ENCODE peak calls at places on chromosome 6, in four cellular contexts. S is A549; C is MM.1S; G is CD8-positive, alpha-beta T cell. M is an unnamed sample.

GRCh38 chr6:43717822-43718221 is 30.2 kb upstream of the MRPS18A start:
- DNase-seq in S (no peak), C (no peak), G (no peak), M (no peak)

GRCh38 chr6:41056768-41057490 is 3.9 kb downstream of the APOBEC2 start:
- DNase-seq in S (no peak), C (no peak), G (no peak), M (no peak)

GRCh38 chr6:52045033-52045432 is 42.4 kb downstream of the PKHD1 start:
- DNase-seq in S (no peak), C (no peak), G (no peak), M (no peak)

GRCh38 chr6:53811082-53811481 is 16.3 kb downstream of the LRRC1 start:
- DNase-seq in S (no peak), C (peak; percentile 97), G (no peak), M (peak; percentile 10)

GRCh38 chr6:158808442-158808833 is 10.7 kb downstream of the EZR start:
- DNase-seq in S (no peak), C (no peak), G (no peak), M (no peak)

GRCh38 chr6:33818293-33818692 is 14.5 kb upstream of the MLN start:
- DNase-seq in S (no peak), C (no peak), G (no peak), M (no peak)

GRCh38 chr6:32973144-32973854 is 4.9 kb downstream of the BRD2 start:
- DNase-seq in S (no peak), C (peak; percentile 49), G (no peak), M (no peak)

GRCh38 chr6:152399409-152399808 is 237.8 kb downstream of the SYNE1 start:
- DNase-seq in S (no peak), C (no peak), G (no peak), M (no peak)

GRCh38 chr6:128655978-128656498 is 135.6 kb upstream of the PTPRK start:
- DNase-seq in S (peak; percentile 25), C (no peak), G (no peak), M (peak; percentile 65)

GRCh38 chr6:111478749-111479148 is 4.3 kb downstream of the REV3L start:
- DNase-seq in S (no peak), C (peak; percentile 65), G (no peak), M (peak; percentile 33)

GRCh38 chr6:19368511-19368910 is 468.7 kb upstream of the ID4 start:
- DNase-seq in S (no peak), C (no peak), G (no peak), M (no peak)

GRCh38 chr6:138250513-138251247 is 32.4 kb upstream of the PBOV1 start:
- DNase-seq in S (no peak), C (no peak), G (no peak), M (no peak)

GRCh38 chr6:56193846-56194245 is 53.5 kb downstream of the COL21A1 start:
- DNase-seq in S (no peak), C (no peak), G (no peak), M (no peak)

GRCh38 chr6:56897789-56898509 is 57.0 kb upstream of the BEND6 start:
- DNase-seq in S (no peak), C (no peak), G (no peak), M (no peak)

GRCh38 chr6:117371492-117371891 is 54.2 kb downstream of the ROS1 start:
- DNase-seq in S (no peak), C (no peak), G (no peak), M (no peak)

GRCh38 chr6:158629376-158630221 is 14.9 kb downstream of the DYNLT1 start:
- DNase-seq in S (no peak), C (no peak), G (peak; percentile 59), M (no peak)

GRCh38 chr6:4516206-4516605 is 260.0 kb upstream of the CDYL start:
- DNase-seq in S (no peak), C (no peak), G (no peak), M (no peak)

GRCh38 chr6:30682181-30683117 is 4.0 kb downstream of the PPP1R18 start:
- DNase-seq in S (peak; percentile 41), C (peak; percentile 92), G (peak; percentile 94), M (peak; percentile 91)

GRCh38 chr6:41177695-41178094 is 14.8 kb upstream of the TREM2 start:
- DNase-seq in S (no peak), C (no peak), G (no peak), M (no peak)

GRCh38 chr6:17865798-17866725 is 121.4 kb downstream of the KIF13A start:
- DNase-seq in S (peak; percentile 57), C (no peak), G (no peak), M (no peak)

GRCh38 chr6:136822051-136822378 is 377 bp upstream of the PEX7 start:
- DNase-seq in S (peak; percentile 3), C (no peak), G (no peak), M (peak; percentile 8)

GRCh38 chr6:27575594-27576361 is 102.9 kb upstream of the ZNF184 start:
- DNase-seq in S (no peak), C (no peak), G (no peak), M (peak; percentile 20)

GRCh38 chr6:157621401-157621800 is 201.6 kb upstream of the SNX9 start:
- DNase-seq in S (no peak), C (no peak), G (no peak), M (no peak)

GRCh38 chr6:106608080-106608668 is 21.1 kb downstream of the RTN4IP1 start:
- DNase-seq in S (peak; percentile 15), C (peak; percentile 72), G (no peak), M (peak; percentile 36)

GRCh38 chr6:31114540-31114876 is at the start of gene PSORS1C1:
- DNase-seq in S (peak; percentile 73), C (no peak), G (no peak), M (no peak)

GRCh38 chr6:2739335-2739734 is 11.4 kb downstream of the MYLK4 start:
- DNase-seq in S (no peak), C (no peak), G (no peak), M (no peak)

GRCh38 chr6:108302371-108302770 is 7.5 kb downstream of the AFG1L start:
- DNase-seq in S (no peak), C (no peak), G (no peak), M (no peak)

GRCh38 chr6:117496383-117496990 is 14.0 kb downstream of the DCBLD1 start:
- DNase-seq in S (no peak), C (peak; percentile 34), G (no peak), M (no peak)

GRCh38 chr6:11618533-11618932 is 81.0 kb downstream of the TMEM170B start:
- DNase-seq in S (peak; percentile 13), C (no peak), G (no peak), M (no peak)

GRCh38 chr6:151544453-151544852 is 50.6 kb downstream of the CCDC170 start:
- DNase-seq in S (no peak), C (no peak), G (no peak), M (no peak)

GRCh38 chr6:32194825-32195651 is 2.6 kb upstream of the GPSM3 start:
- DNase-seq in S (peak; percentile 44), C (peak; percentile 47), G (no peak), M (no peak)

GRCh38 chr6:124961784-124962611 is at the start of gene RNF217:
- DNase-seq in S (peak; percentile 48), C (peak; percentile 9), G (no peak), M (peak; percentile 16)

GRCh38 chr6:95095271-95095670 is 482.1 kb upstream of the MANEA start:
- DNase-seq in S (no peak), C (no peak), G (no peak), M (no peak)

GRCh38 chr6:30556714-30556963 is 350 bp upstream of the GNL1 start:
- DNase-seq in S (no peak), C (peak; percentile 96), G (peak; percentile 91), M (no peak)

GRCh38 chr6:47573109-47573508 is 95.5 kb downstream of the CD2AP start:
- DNase-seq in S (no peak), C (no peak), G (no peak), M (no peak)
- TF ChIP-seq CTCF in S (no peak), C (no peak), G (no peak), M (no peak)

GRCh38 chr6:82781805-82782204 is 283.8 kb downstream of the UBE3D start:
- DNase-seq in S (no peak), C (no peak), G (no peak), M (no peak)

GRCh38 chr6:82785206-82785605 is 280.4 kb downstream of the UBE3D start:
- DNase-seq in S (no peak), C (no peak), G (no peak), M (no peak)

GRCh38 chr6:82780334-82780733 is 285.3 kb downstream of the UBE3D start:
- DNase-seq in S (no peak), C (no peak), G (no peak), M (no peak)

GRCh38 chr6:82786251-82786650 is 279.4 kb downstream of the UBE3D start:
- DNase-seq in S (no peak), C (no peak), G (no peak), M (no peak)

DNA sequence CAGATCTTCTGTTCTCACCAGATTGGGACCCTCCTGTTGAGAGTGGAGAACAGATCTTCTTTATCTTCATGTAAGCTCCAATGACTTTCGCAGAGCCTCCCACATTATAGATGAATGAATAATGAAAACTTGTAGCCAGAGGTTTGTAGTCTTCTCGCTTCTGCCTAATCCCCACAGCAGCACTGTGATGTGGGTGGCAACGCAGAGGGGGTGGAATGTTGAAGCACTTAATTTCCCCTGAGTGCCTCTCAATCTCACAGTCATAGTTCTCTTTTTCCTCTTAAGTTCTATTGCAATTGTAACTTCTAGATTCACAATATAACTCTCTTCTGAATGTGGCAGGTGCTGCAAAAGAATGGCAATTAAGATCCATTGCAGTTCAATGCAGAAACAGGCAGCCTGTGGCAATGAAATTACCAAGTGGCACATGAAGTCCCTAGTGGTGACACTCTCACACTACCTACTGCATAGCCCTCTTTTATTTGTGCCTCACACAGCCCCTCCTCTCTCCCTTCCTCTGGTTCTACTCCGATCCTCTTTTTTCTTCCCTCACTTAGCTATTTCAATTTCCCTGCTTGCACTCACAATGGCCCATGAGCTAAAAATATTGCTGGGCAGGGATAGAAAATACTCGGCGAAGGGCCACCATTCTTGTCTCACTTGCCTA is 281.9 kb downstream of the UBE3D start:
- DNase-seq in S (peak; percentile 2), C (no peak), G (no peak), M (no peak)
- TF ChIP-seq CTCF in S (no peak), C (no peak), G (no peak), M (peak; percentile 26)

GRCh38 chr6:86856937-86857563 is 80.3 kb upstream of the HTR1E start:
- DNase-seq in S (peak; percentile 3), C (peak; percentile 59), G (no peak), M (no peak)
- TF ChIP-seq CTCF in S (peak; percentile 61), C (peak; percentile 84), G (peak; percentile 25), M (peak; percentile 80)

DNA sequence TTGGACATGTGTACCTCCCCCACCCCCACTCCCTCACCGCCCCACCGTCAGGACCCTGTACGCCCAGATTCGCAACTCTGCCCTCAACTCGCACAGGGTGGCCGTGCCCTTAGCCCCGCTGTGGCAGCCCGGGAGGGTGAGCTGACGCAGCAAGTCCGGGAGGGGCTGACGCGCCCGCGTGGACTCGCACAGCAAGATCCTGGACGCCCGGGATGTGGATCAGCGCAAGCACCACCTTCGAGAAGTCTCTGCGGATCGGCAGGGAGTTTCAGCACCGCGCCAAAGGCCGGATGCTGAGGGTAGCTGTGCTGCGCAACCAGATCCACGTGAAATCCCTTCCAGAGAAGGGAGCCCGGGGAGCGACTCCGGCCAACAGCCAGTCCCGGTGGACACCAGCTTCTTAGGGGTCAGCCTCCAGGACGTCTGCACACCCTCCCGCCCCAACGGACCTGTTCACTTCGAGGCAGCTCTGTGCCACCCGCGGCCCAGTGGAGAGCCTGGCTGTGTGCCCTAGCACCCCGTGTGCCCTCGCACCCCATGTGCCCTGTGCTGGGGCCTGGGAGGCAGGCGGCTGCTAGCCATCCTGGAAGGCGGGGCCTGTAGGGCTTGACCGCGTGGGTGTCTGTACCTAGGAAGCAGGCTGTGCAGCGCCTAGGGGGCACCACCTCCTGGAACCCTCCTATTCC is 6.7 kb upstream of the GJA10 start:
- DNase-seq in S (no peak), C (no peak), G (peak; percentile 50), M (peak; percentile 9)
- TF ChIP-seq CTCF in S (no peak), C (no peak), G (no peak), M (no peak)

M was measured in GM06990.